ENCODE peak calls at places on chromosomes 1 and 21, in five cellular contexts. Y is GM20000; I is activated CD4-positive, alpha-beta T cell treated with anti-CD3 and anti-CD28 coated beads for 24 hours; R is NCI-H510A; H is globus pallidus. W is an unnamed sample.

GRCh38 chr1:243230914-243231313 is 24.2 kb downstream of the CEP170 start:
- DNase-seq in H (no peak), Y (no peak), I (no peak), R (no peak), W (peak; percentile 11)

GRCh38 chr1:68204965-68205630 is 27.2 kb downstream of the WLS start:
- DNase-seq in I (no peak), R (no peak), H (no peak), Y (no peak), W (no peak)

GRCh38 chr1:244435562-244436205 is 16.0 kb downstream of the ADSS2 start:
- DNase-seq in I (no peak), H (peak; percentile 63), R (no peak), Y (no peak), W (no peak)

GRCh38 chr1:44652445-44653106 is 21.7 kb downstream of the TMEM53 start:
- DNase-seq in I (peak; percentile 63), R (no peak), H (peak; percentile 80), Y (peak; percentile 87), W (peak; percentile 50)

GRCh38 chr1:16351449-16351993 is 759 bp downstream of the FBXO42 start:
- DNase-seq in H (no peak), I (no peak), R (no peak), Y (peak; percentile 16), W (no peak)

GRCh38 chr1:43221256-43221778 is 48.5 kb upstream of the TMEM125 start:
- DNase-seq in H (no peak), R (no peak), Y (peak; percentile 53), I (no peak), W (no peak)

GRCh38 chr1:5920201-5920600 is 72.0 kb downstream of the NPHP4 start:
- DNase-seq in R (no peak), I (no peak), Y (no peak), H (no peak), W (no peak)

GRCh38 chr1:24996456-24996855 is 66.4 kb upstream of the RUNX3 start:
- DNase-seq in I (no peak), H (no peak), Y (no peak), R (no peak), W (no peak)

GRCh38 chr1:243487649-243488227 is 231.9 kb downstream of the SDCCAG8 start:
- DNase-seq in I (no peak), R (no peak), H (no peak), Y (no peak), W (no peak)

GRCh38 chr1:208820600-208821232 is 576.5 kb upstream of the PLXNA2 start:
- DNase-seq in Y (no peak), H (no peak), R (no peak), I (no peak), W (no peak)

GRCh38 chr1:67213164-67213563 is 46.9 kb downstream of the IL23R start:
- DNase-seq in I (no peak), Y (no peak), R (no peak), H (no peak), W (no peak)

GRCh38 chr1:25804244-25804963 is 4.4 kb downstream of the SELENON start:
- DNase-seq in Y (peak; percentile 74), I (no peak), H (no peak), R (no peak), W (no peak)

GRCh38 chr1:156766288-156767100 is 841 bp upstream of the PRCC start:
- DNase-seq in H (no peak), R (no peak), Y (no peak), I (no peak), W (no peak)

GRCh38 chr1:178939328-178939727 is 68.5 kb upstream of the ANGPTL1 start:
- DNase-seq in Y (no peak), I (no peak), H (no peak), R (no peak), W (no peak)

GRCh38 chr1:211247921-211248320 is 11.2 kb upstream of the RCOR3 start:
- DNase-seq in I (no peak), H (no peak), R (no peak), Y (no peak), W (no peak)

GRCh38 chr21:16211339-16212303 is 481.8 kb downstream of the USP25 start:
- DNase-seq in R (no peak), Y (no peak), H (peak; percentile 61), I (no peak), W (no peak)

W was measured in immature natural killer cell.